ENCODE peak calls at places on chromosome X, in six cellular contexts. P is GM12865, C is lower leg skin, T is right cardiac atrium, E is MM.1S, S is neural progenitor cell. H is an unnamed sample.

GRCh38 chrX:112368371-112368770 is 285.8 kb upstream of the TRPC5 start:
- DNase-seq in P (no peak), C (no peak), T (no peak), E (no peak), S (peak; percentile 48), H (no peak)

GRCh38 chrX:21683910-21684309 is 25.8 kb upstream of the KLHL34 start:
- DNase-seq in P (no peak), C (no peak), T (no peak), E (no peak), S (no peak), H (no peak)

GRCh38 chrX:9337056-9337455 is 127.8 kb upstream of the TBL1X start:
- DNase-seq in P (no peak), C (peak; percentile 16), T (peak; percentile 26), E (no peak), S (no peak), H (no peak)

GRCh38 chrX:71930298-71930697 is 19.7 kb downstream of the NHSL2 start:
- DNase-seq in P (no peak), C (no peak), T (no peak), E (no peak), S (no peak), H (no peak)

GRCh38 chrX:19613645-19614323 is 98.5 kb upstream of the MAP3K15 start:
- DNase-seq in P (no peak), C (no peak), T (no peak), E (no peak), S (no peak), H (no peak)

GRCh38 chrX:20374866-20375530 is 108.3 kb upstream of the RPS6KA3 start:
- DNase-seq in P (peak; percentile 3), C (no peak), T (no peak), E (no peak), S (no peak), H (no peak)

GRCh38 chrX:101079223-101079622 is 544 bp downstream of the TMEM35A start:
- DNase-seq in P (no peak), C (no peak), T (no peak), E (no peak), S (peak; percentile 9), H (no peak)

GRCh38 chrX:45807572-45808425 is 607.1 kb upstream of the DIPK2B start:
- DNase-seq in P (no peak), C (no peak), T (no peak), E (no peak), S (peak; percentile 32), H (no peak)

GRCh38 chrX:149717803-149718202 is 5.9 kb downstream of the MAGEA11 start:
- DNase-seq in P (no peak), C (no peak), T (no peak), E (no peak), S (no peak), H (no peak)

GRCh38 chrX:108699368-108699767 is 37.0 kb downstream of the IRS4 start:
- DNase-seq in P (peak; percentile 18), C (no peak), T (no peak), E (peak; percentile 58), S (peak; percentile 54), H (no peak)

GRCh38 chrX:74925210-74926088 is at the start of gene NEXMIF:
- DNase-seq in P (peak; percentile 79), C (no peak), T (peak; percentile 23), E (peak; percentile 59), S (peak; percentile 81), H (no peak)

GRCh38 chrX:119539872-119540271 is 25.3 kb downstream of the STEEP1 start:
- DNase-seq in P (no peak), C (no peak), T (no peak), E (no peak), S (no peak), H (no peak)

GRCh38 chrX:153411255-153411987 is at the start of gene ZFP92:
- DNase-seq in P (no peak), C (no peak), T (peak; percentile 46), E (no peak), S (no peak), H (peak; percentile 29)

GRCh38 chrX:105515561-105515960 is 295.1 kb upstream of the TEX13A start:
- DNase-seq in P (no peak), C (no peak), T (no peak), E (no peak), S (no peak), H (no peak)

GRCh38 chrX:101265869-101266428 is 25.2 kb downstream of the TAF7L start:
- DNase-seq in P (no peak), C (no peak), T (no peak), E (no peak), S (no peak), H (no peak)

GRCh38 chrX:128622296-128622695 is 570.1 kb upstream of the ACTRT1 start:
- DNase-seq in P (no peak), C (no peak), T (no peak), E (no peak), S (no peak), H (no peak)

GRCh38 chrX:16785247-16786138 is 773 bp upstream of the TXLNG start:
- DNase-seq in P (no peak), C (peak; percentile 18), T (peak; percentile 30), E (peak; percentile 11), S (peak; percentile 39), H (peak; percentile 49)

GRCh38 chrX:15216280-15216679 is 53.6 kb downstream of the ASB9 start:
- DNase-seq in P (no peak), C (no peak), T (no peak), E (no peak), S (no peak), H (no peak)

GRCh38 chrX:16658284-16658683 is 8.3 kb downstream of the S100G start:
- DNase-seq in P (no peak), C (no peak), T (no peak), E (no peak), S (no peak), H (no peak)

GRCh38 chrX:72255445-72255844 is 16.6 kb upstream of the ERCC6L start:
- DNase-seq in P (no peak), C (no peak), T (no peak), E (no peak), S (peak; percentile 46), H (no peak)

GRCh38 chrX:41665676-41666075 is 23.1 kb upstream of the GPR34 start:
- DNase-seq in P (no peak), C (no peak), T (no peak), E (no peak), S (no peak), H (no peak)

GRCh38 chrX:130028196-130028595 is 45.8 kb downstream of the BCORL1 start:
- DNase-seq in P (peak; percentile 57), C (peak; percentile 15), T (peak; percentile 50), E (peak; percentile 45), S (peak; percentile 22), H (peak; percentile 36)

GRCh38 chrX:2320580-2321327 is 180.0 kb downstream of the DHRSX start:
- DNase-seq in P (no peak), C (peak; percentile 39), T (peak; percentile 45), E (no peak), S (no peak), H (peak; percentile 26)

GRCh38 chrX:41482153-41482850 is 35.2 kb downstream of the NYX start:
- DNase-seq in P (no peak), C (no peak), T (no peak), E (no peak), S (no peak), H (no peak)

GRCh38 chrX:109614951-109615350 is 10.0 kb downstream of the KCNE5 start:
- DNase-seq in P (no peak), C (no peak), T (no peak), E (no peak), S (no peak), H (no peak)

DNA sequence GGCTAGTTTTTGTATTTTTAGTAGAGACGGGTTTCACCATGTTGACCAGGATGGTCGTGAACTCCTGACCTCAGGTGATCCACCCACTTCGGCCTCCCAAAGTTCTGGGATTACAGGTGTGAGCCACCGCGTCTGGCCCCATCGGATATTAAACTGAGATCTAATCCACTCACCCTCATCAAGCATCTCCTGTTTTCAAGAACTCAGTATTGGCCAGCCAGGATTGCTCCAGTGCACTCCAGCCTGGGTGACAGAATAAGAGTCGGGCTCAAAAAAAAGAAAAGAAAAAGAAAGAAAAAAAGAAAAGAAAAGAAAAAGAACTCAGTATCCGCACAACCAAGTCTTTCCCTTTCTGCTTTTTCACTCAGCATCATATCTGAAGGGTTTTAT is 167.6 kb downstream of the OR13H1 start:
- DNase-seq in P (no peak), C (no peak), T (no peak), E (no peak), S (no peak), H (no peak)
- H3K4me3 ChIP-seq in P (no peak overlapping the region), C (no peak overlapping the region), T (no peak overlapping the region), E (peak overlapping the region; percentile 34), S (no peak overlapping the region), H (no peak overlapping the region)

GRCh38 chrX:107674480-107675364 is 46.4 kb downstream of the PRPS1 start:
- DNase-seq in P (peak; percentile 28), C (peak; percentile 92), T (peak; percentile 80), E (peak; percentile 27), S (no peak), H (peak; percentile 69)

GRCh38 chrX:107672955-107673378 is 44.7 kb downstream of the PRPS1 start:
- DNase-seq in P (peak; percentile 89), C (peak; percentile 75), T (peak; percentile 74), E (peak; percentile 77), S (peak; percentile 81), H (peak; percentile 70)

GRCh38 chrX:107673401-107673800 is 45.1 kb downstream of the PRPS1 start:
- DNase-seq in P (no peak), C (no peak), T (no peak), E (no peak), S (no peak), H (no peak)

GRCh38 chrX:107675365-107675654 is 47.0 kb downstream of the PRPS1 start:
- DNase-seq in P (no peak), C (no peak), T (no peak), E (no peak), S (no peak), H (no peak)

GRCh38 chrX:107673933-107674479 is 45.7 kb downstream of the PRPS1 start:
- DNase-seq in P (peak; percentile 92), C (peak; percentile 91), T (peak; percentile 90), E (peak; percentile 88), S (peak; percentile 33), H (peak; percentile 81)
- H3K4me3 ChIP-seq in P (no peak overlapping the region), C (no peak overlapping the region), T (no peak overlapping the region), E (peak overlapping the region; percentile 26), S (no peak overlapping the region), H (no peak overlapping the region)

DNA sequence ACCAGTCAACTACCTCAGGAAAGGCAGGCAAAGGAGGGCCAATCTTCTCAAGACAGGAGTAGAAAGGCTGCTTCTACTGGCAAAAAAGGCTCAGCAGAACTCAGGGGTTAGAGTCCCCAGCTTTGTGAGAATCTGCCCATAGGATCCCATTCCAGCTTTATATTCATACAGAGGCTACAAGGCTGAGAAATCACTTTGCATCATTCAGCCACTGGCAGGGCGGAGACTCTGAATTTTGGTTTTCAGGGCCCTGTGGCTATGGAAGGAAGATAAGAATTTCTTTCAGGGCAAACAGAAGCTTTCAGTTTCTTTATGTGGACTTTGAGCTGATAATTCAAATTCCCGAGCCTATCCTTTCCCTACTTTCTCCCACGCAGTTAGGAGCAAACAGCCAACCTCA is 165.1 kb upstream of the PPP1R2C start:
- DNase-seq in P (peak; percentile 47), C (no peak), T (no peak), E (peak; percentile 65), S (no peak), H (no peak)
- H3K4me3 ChIP-seq in P (peak overlapping the region; percentile 26), C (no peak overlapping the region), T (no peak overlapping the region), E (peak overlapping the region; percentile 54), S (no peak overlapping the region), H (no peak overlapping the region)

DNA sequence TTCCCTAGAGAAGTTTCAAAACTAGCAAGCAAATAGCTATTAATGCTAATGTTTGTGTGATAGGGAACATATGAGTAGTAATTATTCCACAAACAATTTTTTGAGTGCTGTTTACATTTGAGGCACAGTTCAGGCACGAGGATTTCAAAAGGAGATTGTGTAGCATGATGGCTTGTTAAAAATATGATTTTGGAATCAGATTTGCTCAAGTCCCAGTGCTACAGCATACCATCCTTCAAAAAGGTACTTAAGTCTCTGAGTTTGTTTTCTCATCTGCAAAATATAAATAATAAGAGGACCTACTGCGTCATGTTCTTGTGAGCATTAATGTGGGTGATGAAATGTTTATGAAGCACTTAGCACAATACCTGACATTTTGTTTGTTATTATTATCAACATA is 11.3 kb downstream of the TLR8 start:
- DNase-seq in P (no peak), C (no peak), T (no peak), E (no peak), S (no peak), H (no peak)
- H3K4me3 ChIP-seq in P (no peak overlapping the region), C (no peak overlapping the region), T (no peak overlapping the region), E (no peak overlapping the region), S (no peak overlapping the region), H (no peak overlapping the region)

H was measured in heart left ventricle.